ENCODE peak calls at places on chromosomes 11 and 22, in nine cellular contexts. C, J, E, I, B, T, M, P and S are unnamed samples.

GRCh38 chr11:69086152-69086551 is 37.4 kb downstream of the TPCN2 start:
- DNase-seq in C (no peak), J (no peak), E (no peak), I (no peak), B (no peak), T (no peak), M (no peak), P (peak), S (no peak)

GRCh38 chr22:38081636-38081940 is 2.4 kb downstream of the SLC16A8 start:
- DNase-seq in C (no peak), J (no peak), E (peak), I (no peak), B (no peak), T (no peak), M (no peak), P (no peak), S (no peak)

GRCh38 chr11:130992788-130993187 is 76.5 kb upstream of the SNX19 start:
- DNase-seq in C (no peak), J (no peak), E (no peak), I (no peak), B (no peak), T (no peak), M (no peak), P (no peak), S (no peak)

GRCh38 chr11:71324788-71325417 is 72.5 kb upstream of the SHANK2 start:
- DNase-seq in C (no peak), J (no peak), E (no peak), I (no peak), B (no peak), T (no peak), M (no peak), P (no peak), S (no peak)

GRCh38 chr11:115673720-115674119 is 169.5 kb upstream of the CADM1 start:
- DNase-seq in C (no peak), J (no peak), E (no peak), I (no peak), B (no peak), T (no peak), M (no peak), P (no peak), S (no peak)

GRCh38 chr22:29230916-29231875 is 25.5 kb downstream of the EMID1 start:
- DNase-seq in C (no peak), J (no peak), E (no peak), I (no peak), B (no peak), T (no peak), M (no peak), P (no peak), S (no peak)

GRCh38 chr11:117424781-117425180 is 97.1 kb downstream of the CEP164 start:
- DNase-seq in C (no peak), J (no peak), E (no peak), I (no peak), B (peak), T (no peak), M (no peak), P (no peak), S (no peak)

GRCh38 chr11:57711414-57712255 is at the start of gene MED19:
- DNase-seq in C (peak), J (no peak), E (peak), I (peak), B (peak), T (no peak), M (peak), P (peak), S (peak)

GRCh38 chr22:17734197-17734596 is 40.1 kb downstream of the BID start:
- DNase-seq in C (no peak), J (no peak), E (no peak), I (no peak), B (no peak), T (no peak), M (peak), P (no peak), S (peak)

GRCh38 chr11:22069844-22070243 is 123.0 kb upstream of the ANO5 start:
- DNase-seq in C (no peak), J (no peak), E (no peak), I (no peak), B (no peak), T (no peak), M (no peak), P (no peak), S (no peak)

GRCh38 chr22:35783943-35784614 is 66.4 kb downstream of the APOL5 start:
- DNase-seq in C (no peak), J (peak), E (no peak), I (peak), B (no peak), T (no peak), M (no peak), P (no peak), S (no peak)

GRCh38 chr22:30062934-30063333 is 17.3 kb upstream of the HORMAD2 start:
- DNase-seq in C (no peak), J (no peak), E (no peak), I (no peak), B (no peak), T (no peak), M (no peak), P (no peak), S (no peak)

GRCh38 chr22:49825944-49826602 is 1.6 kb downstream of the BRD1 start:
- DNase-seq in C (no peak), J (peak), E (no peak), I (no peak), B (no peak), T (no peak), M (peak), P (no peak), S (peak)

GRCh38 chr11:14884667-14885273 is 7.3 kb downstream of the CYP2R1 start:
- DNase-seq in C (no peak), J (no peak), E (no peak), I (no peak), B (no peak), T (no peak), M (no peak), P (no peak), S (no peak)

GRCh38 chr11:134359646-134360045 is 27.9 kb downstream of the GLB1L2 start:
- DNase-seq in C (no peak), J (no peak), E (no peak), I (no peak), B (no peak), T (no peak), M (no peak), P (no peak), S (no peak)

GRCh38 chr11:105719073-105719846 is 109.4 kb downstream of the GRIA4 start:
- DNase-seq in C (no peak), J (peak), E (peak), I (peak), B (peak), T (no peak), M (no peak), P (no peak), S (no peak)

GRCh38 chr11:57425565-57426438 is 1.1 kb downstream of the SLC43A3 start:
- DNase-seq in C (peak), J (no peak), E (peak), I (no peak), B (no peak), T (no peak), M (peak), P (no peak), S (no peak)

GRCh38 chr11:78216571-78217287 is 28.0 kb downstream of the USP35 start:
- DNase-seq in C (no peak), J (no peak), E (no peak), I (no peak), B (no peak), T (no peak), M (no peak), P (no peak), S (no peak)

GRCh38 chr11:31477528-31478255 is 31.7 kb downstream of the IMMP1L start:
- DNase-seq in C (no peak), J (no peak), E (peak), I (no peak), B (no peak), T (no peak), M (no peak), P (no peak), S (no peak)

GRCh38 chr11:96102664-96103068 is 178.8 kb upstream of the MTMR2 start:
- DNase-seq in C (no peak), J (peak), E (no peak), I (no peak), B (no peak), T (no peak), M (no peak), P (no peak), S (no peak)

GRCh38 chr22:33542153-33542552 is 378.1 kb downstream of the LARGE1 start:
- DNase-seq in C (no peak), J (no peak), E (no peak), I (no peak), B (no peak), T (no peak), M (no peak), P (no peak), S (no peak)

GRCh38 chr11:76123243-76123642 is 83.1 kb downstream of the WNT11 start:
- DNase-seq in C (no peak), J (no peak), E (no peak), I (no peak), B (no peak), T (no peak), M (no peak), P (no peak), S (no peak)

GRCh38 chr11:93842461-93842860 is 8.0 kb downstream of the VSTM5 start:
- DNase-seq in C (peak), J (no peak), E (no peak), I (peak), B (no peak), T (no peak), M (no peak), P (no peak), S (no peak)

GRCh38 chr22:48938741-48939140 is 888.9 kb downstream of the BRD1 start:
- DNase-seq in C (peak), J (no peak), E (no peak), I (no peak), B (no peak), T (no peak), M (no peak), P (no peak), S (no peak)

GRCh38 chr22:38655532-38656255 is 498 bp downstream of the FAM227A start:
- DNase-seq in C (no peak), J (no peak), E (no peak), I (no peak), B (no peak), T (no peak), M (no peak), P (no peak), S (no peak)

GRCh38 chr11:33040127-33040861 is 922 bp downstream of the TCP11L1 start:
- DNase-seq in C (no peak), J (no peak), E (no peak), I (no peak), B (peak), T (peak), M (peak), P (no peak), S (peak)

GRCh38 chr22:21938071-21938822 is 14.4 kb downstream of the PPM1F start:
- DNase-seq in C (peak), J (peak), E (peak), I (no peak), B (peak), T (peak), M (peak), P (peak), S (peak)

GRCh38 chr11:6418199-6418957 is 516 bp downstream of the APBB1 start:
- DNase-seq in C (no peak), J (no peak), E (no peak), I (no peak), B (no peak), T (no peak), M (peak), P (no peak), S (no peak)

GRCh38 chr11:100878474-100878873 is 191.4 kb downstream of the ARHGAP42 start:
- DNase-seq in C (no peak), J (no peak), E (no peak), I (no peak), B (no peak), T (no peak), M (no peak), P (no peak), S (no peak)

GRCh38 chr11:116454020-116454645 is 318.7 kb downstream of the BUD13 start:
- DNase-seq in C (no peak), J (peak), E (peak), I (no peak), B (peak), T (no peak), M (no peak), P (no peak), S (peak)

GRCh38 chr11:17780668-17781067 is 46.1 kb downstream of the KCNC1 start:
- DNase-seq in C (no peak), J (no peak), E (no peak), I (no peak), B (no peak), T (no peak), M (no peak), P (no peak), S (no peak)

GRCh38 chr22:38751422-38752346 is 4.1 kb downstream of the SUN2 start:
- DNase-seq in C (no peak), J (no peak), E (no peak), I (no peak), B (no peak), T (no peak), M (peak), P (no peak), S (peak)

GRCh38 chr11:24406980-24407379 is 89.9 kb upstream of the LUZP2 start:
- DNase-seq in C (no peak), J (no peak), E (no peak), I (no peak), B (no peak), T (no peak), M (no peak), P (no peak), S (no peak)

GRCh38 chr11:107787733-107788132 is 70.9 kb downstream of the SLC35F2 start:
- DNase-seq in C (no peak), J (no peak), E (no peak), I (no peak), B (no peak), T (no peak), M (no peak), P (no peak), S (no peak)

GRCh38 chr11:31779268-31779879 is 31.7 kb downstream of the PAX6 start:
- DNase-seq in C (no peak), J (no peak), E (peak), I (no peak), B (no peak), T (no peak), M (no peak), P (no peak), S (no peak)

GRCh38 chr22:21590809-21591641 is 23.5 kb downstream of the UBE2L3 start:
- DNase-seq in C (no peak), J (no peak), E (no peak), I (no peak), B (no peak), T (no peak), M (no peak), P (peak), S (no peak)

GRCh38 chr11:134235399-134235798 is 10.9 kb downstream of the VPS26B start:
- DNase-seq in C (no peak), J (no peak), E (no peak), I (no peak), B (no peak), T (no peak), M (no peak), P (no peak), S (no peak)

GRCh38 chr11:64987998-64988854 is 8.5 kb downstream of the BATF2 start:
- DNase-seq in C (no peak), J (no peak), E (no peak), I (no peak), B (no peak), T (no peak), M (no peak), P (no peak), S (no peak)